ENCODE peak calls at places on chromosomes 6 and 20, in six cellular contexts. One of them, this sample, is unnamed.

GRCh38 chr20:63326314-63327228 is 33.6 kb downstream of the COL20A1 start:
- DNase-seq in NCI-H774: no peak
- DNase-seq in nephron progenitor cell: no peak
- DNase-seq in natural killer cell: no peak
- DNase-seq in AG10803: no peak
- DNase-seq in SW 1271: no peak
- DNase-seq in this sample: no peak

GRCh38 chr20:49729780-49730179 is 16.1 kb upstream of the B4GALT5 start:
- DNase-seq in NCI-H774: no peak
- DNase-seq in nephron progenitor cell: no peak
- DNase-seq in natural killer cell: no peak
- DNase-seq in AG10803: peak
- DNase-seq in SW 1271: no peak
- DNase-seq in this sample: no peak

GRCh38 chr6:12522347-12522746 is 194.2 kb upstream of the PHACTR1 start:
- DNase-seq in NCI-H774: no peak
- DNase-seq in nephron progenitor cell: no peak
- DNase-seq in natural killer cell: no peak
- DNase-seq in AG10803: no peak
- DNase-seq in SW 1271: no peak
- DNase-seq in this sample: no peak

GRCh38 chr6:42251500-42251899 is 33.8 kb upstream of the MRPS10 start:
- DNase-seq in NCI-H774: no peak
- DNase-seq in nephron progenitor cell: no peak
- DNase-seq in natural killer cell: no peak
- DNase-seq in AG10803: peak
- DNase-seq in SW 1271: no peak
- DNase-seq in this sample: no peak

GRCh38 chr6:102766946-102767345 is 1373.4 kb downstream of the GRIK2 start:
- DNase-seq in NCI-H774: no peak
- DNase-seq in nephron progenitor cell: no peak
- DNase-seq in natural killer cell: no peak
- DNase-seq in AG10803: no peak
- DNase-seq in SW 1271: no peak
- DNase-seq in this sample: no peak

GRCh38 chr6:170250981-170251775 is 39.7 kb downstream of the DLL1 start:
- DNase-seq in NCI-H774: no peak
- DNase-seq in nephron progenitor cell: no peak
- DNase-seq in natural killer cell: no peak
- DNase-seq in AG10803: no peak
- DNase-seq in SW 1271: no peak
- DNase-seq in this sample: no peak

GRCh38 chr6:165959627-165960026 is 208.0 kb downstream of the TBXT start:
- DNase-seq in NCI-H774: no peak
- DNase-seq in nephron progenitor cell: no peak
- DNase-seq in natural killer cell: no peak
- DNase-seq in AG10803: no peak
- DNase-seq in SW 1271: no peak
- DNase-seq in this sample: no peak

GRCh38 chr20:39936401-39936800 is 752.6 kb downstream of the MAFB start:
- DNase-seq in NCI-H774: no peak
- DNase-seq in nephron progenitor cell: no peak
- DNase-seq in natural killer cell: no peak
- DNase-seq in AG10803: no peak
- DNase-seq in SW 1271: no peak
- DNase-seq in this sample: peak

GRCh38 chr6:131694832-131695426 is 6.3 kb downstream of the OR2A4 start:
- DNase-seq in NCI-H774: peak
- DNase-seq in nephron progenitor cell: peak
- DNase-seq in natural killer cell: no peak
- DNase-seq in AG10803: peak
- DNase-seq in SW 1271: peak
- DNase-seq in this sample: peak

This sample was measured in myocyte.